ENCODE peak calls at places on chromosomes 12 and 14, in ten cellular contexts. A, U, X, N, K, J, P, D, W and M are unnamed samples.

GRCh38 chr12:79183946-79184345 is 319.4 kb downstream of the SYT1 start:
- DNase-seq in W (no peak), K (no peak), D (no peak), J (peak; percentile 6), P (no peak), X (no peak), A (no peak), U (no peak), N (no peak), M (no peak)

GRCh38 chr14:70886421-70887206 is 20.6 kb upstream of the PCNX1 start:
- DNase-seq in J (no peak), N (no peak), K (peak; percentile 93), W (peak; percentile 65), P (no peak), X (no peak), A (no peak), U (no peak), D (no peak), M (no peak)

GRCh38 chr12:54356228-54356627 is 8.1 kb downstream of the GPR84 start:
- DNase-seq in K (no peak), W (no peak), X (no peak), P (no peak), J (no peak), A (no peak), D (no peak), N (no peak), U (no peak), M (no peak)

GRCh38 chr12:124862768-124863408 is 776 bp downstream of the SCARB1 start:
- DNase-seq in P (no peak), K (peak; percentile 68), X (peak; percentile 26), U (no peak), D (no peak), A (no peak), N (peak; percentile 48), W (peak; percentile 50), J (no peak), M (no peak)

GRCh38 chr12:2231011-2231595 is 178.3 kb downstream of the CACNA1C start:
- DNase-seq in K (no peak), J (no peak), X (peak; percentile 49), A (no peak), U (no peak), P (no peak), N (no peak), D (no peak), W (no peak), M (no peak)

GRCh38 chr12:96091833-96092232 is 56.4 kb upstream of the LTA4H start:
- DNase-seq in X (no peak), N (peak; percentile 16), J (no peak), D (no peak), K (no peak), W (no peak), A (no peak), P (no peak), U (no peak), M (no peak)

GRCh38 chr12:3200779-3201738 is 123.9 kb downstream of the TSPAN9 start:
- DNase-seq in U (no peak), X (no peak), A (no peak), D (peak; percentile 46), J (no peak), W (no peak), N (no peak), K (no peak), P (no peak), M (no peak)

GRCh38 chr12:132638541-132639408 is 20.2 kb downstream of the P2RX2 start:
- DNase-seq in A (no peak), J (peak; percentile 51), X (peak; percentile 69), P (peak; percentile 17), N (peak; percentile 49), D (no peak), U (peak; percentile 22), K (no peak), W (no peak), M (no peak)

GRCh38 chr12:108498136-108498535 is 16.9 kb upstream of the FICD start:
- DNase-seq in U (no peak), D (no peak), J (no peak), X (no peak), P (no peak), N (no peak), W (no peak), K (no peak), A (no peak), M (no peak)

GRCh38 chr14:82313889-82314288 is 780.2 kb upstream of the SEL1L start:
- DNase-seq in P (no peak), A (no peak), U (no peak), X (no peak), K (no peak), W (no peak), J (no peak), N (no peak), D (no peak), M (no peak)

GRCh38 chr12:41189395-41190251 is 1.5 kb downstream of the PDZRN4 start:
- DNase-seq in K (no peak), P (no peak), X (no peak), D (no peak), W (no peak), U (no peak), N (no peak), A (no peak), J (peak; percentile 6), M (no peak)

GRCh38 chr12:86254399-86255107 is 1.6 kb downstream of the MGAT4C start:
- DNase-seq in A (no peak), N (no peak), W (no peak), K (no peak), U (no peak), D (no peak), J (peak; percentile 29), X (peak; percentile 3), P (no peak), M (no peak)

GRCh38 chr14:87067597-87067996 is 925.4 kb downstream of the GALC start:
- DNase-seq in K (no peak), U (no peak), A (no peak), N (no peak), P (no peak), J (no peak), W (no peak), D (no peak), X (no peak), M (no peak)

DNA sequence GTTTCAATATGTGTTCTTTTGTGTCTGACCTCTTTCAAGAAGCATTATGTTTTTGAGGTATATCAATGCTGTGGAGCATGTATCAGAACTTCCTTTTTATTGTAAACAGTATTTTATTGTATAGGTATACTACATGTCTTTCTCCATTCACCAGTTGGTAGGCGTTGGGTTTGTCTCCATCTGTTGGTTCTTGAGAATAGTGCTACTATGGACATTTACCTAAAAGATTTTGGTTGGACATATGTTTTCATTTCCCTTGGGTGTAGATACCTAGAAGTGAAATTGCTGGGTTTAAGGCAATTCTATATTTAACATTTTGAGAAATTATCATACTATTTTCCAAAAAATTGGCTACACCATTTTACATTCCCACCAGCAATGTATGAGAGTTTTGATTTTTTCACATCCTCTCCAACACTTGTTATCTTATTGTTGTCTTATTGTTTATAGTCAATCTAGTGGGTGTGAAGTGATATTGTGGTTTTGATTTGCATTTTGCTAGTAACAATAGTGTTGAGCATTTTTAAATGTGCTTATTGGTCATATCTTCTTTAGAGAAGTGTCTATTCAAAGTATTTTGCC is 409.2 kb downstream of the IPO8 start:
- DNase-seq in K (peak; percentile 32), D (no peak), P (no peak), J (peak; percentile 58), W (no peak), U (no peak), N (peak; percentile 18), X (peak; percentile 70), A (no peak), M (no peak)
- TF ChIP-seq CTCF in K (peak; percentile 39), D (no peak), P (peak; percentile 52), J (peak; percentile 69), W (peak; percentile 46), U (peak; percentile 65), N (peak; percentile 52), X (peak; percentile 71), A (no peak), M (peak; percentile 78)

DNA sequence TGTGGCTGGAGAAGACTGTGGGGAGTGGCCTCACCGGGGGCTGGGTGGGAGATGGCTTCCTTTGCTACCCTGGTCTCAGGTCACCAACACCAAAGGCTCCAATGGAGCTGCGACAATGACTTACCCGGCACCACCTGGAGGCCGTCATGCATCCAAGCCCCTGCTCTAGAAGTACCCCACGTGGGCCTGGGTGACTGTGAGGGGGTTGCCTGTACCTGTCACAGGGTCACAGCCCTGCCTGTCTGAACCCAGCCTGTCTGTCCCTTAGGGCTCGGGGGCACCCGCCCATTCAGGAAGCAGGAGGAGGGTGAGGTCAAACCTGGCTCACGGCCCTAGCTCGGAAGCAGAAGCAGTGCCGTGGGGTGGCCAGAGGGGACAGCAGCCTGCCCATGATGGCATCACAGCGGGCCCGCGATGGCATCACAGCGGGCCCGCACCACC is 18.9 kb downstream of the ABCB9 start:
- DNase-seq in A (no peak), W (no peak), X (no peak), K (no peak), D (no peak), J (no peak), P (no peak), N (no peak), U (no peak), M (no peak)
- TF ChIP-seq CTCF in A (no peak), W (no peak), X (no peak), K (no peak), D (no peak), J (no peak), P (no peak), N (no peak), U (no peak), M (no peak)

DNA sequence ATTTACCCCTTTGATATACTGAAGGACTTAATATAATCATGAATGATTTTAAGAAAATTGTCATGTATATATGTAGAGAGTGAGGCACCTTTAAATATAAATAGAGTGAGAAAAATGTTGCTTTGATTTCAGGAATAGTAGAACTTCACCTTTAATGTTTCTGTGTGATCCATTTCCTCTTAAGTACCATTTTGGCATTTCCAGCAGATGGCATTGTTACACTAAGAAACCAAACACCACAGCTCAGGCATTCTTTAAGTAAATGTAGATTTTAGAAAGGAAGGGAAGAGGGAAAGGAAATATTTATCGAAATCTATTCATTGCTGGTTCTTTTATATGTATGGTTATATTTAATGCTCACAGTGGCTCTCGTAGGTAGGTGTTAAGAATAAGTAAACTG is 556.7 kb upstream of the FBXO33 start:
- DNase-seq in P (no peak), J (peak; percentile 52), D (no peak), A (no peak), W (no peak), U (no peak), X (peak; percentile 32), K (peak; percentile 59), N (peak; percentile 1), M (no peak)
- TF ChIP-seq CTCF in P (no peak), J (peak; percentile 36), D (peak; percentile 38), A (no peak), W (no peak), U (no peak), X (no peak), K (peak; percentile 34), N (peak; percentile 40), M (peak; percentile 78)

GRCh38 chr12:25480145-25480544 is 72.9 kb downstream of the LMNTD1 start:
- DNase-seq in X (peak; percentile 13), K (no peak), A (no peak), U (no peak), D (no peak), P (no peak), W (no peak), J (no peak), N (no peak), M (no peak)
- TF ChIP-seq CTCF in X (no peak), K (no peak), A (no peak), U (no peak), D (no peak), P (no peak), W (no peak), J (no peak), N (no peak), M (no peak)